ENCODE peak calls at places on chromosomes 4 and X, in nine cellular contexts. One of them, this sample, is unnamed.

GRCh38 chrX:18676050-18676449 is 4.1 kb upstream of the RS1 start:
- DNase-seq in AG10803: no peak
- DNase-seq in activated naive CD4-positive, alpha-beta T cell: no peak
- DNase-seq in A549: no peak
- DNase-seq in MV-4-11: no peak
- DNase-seq in head of caudate nucleus: no peak
- DNase-seq in hepatocyte: no peak
- DNase-seq in mucosa of descending colon: no peak
- DNase-seq in stromal cell of bone marrow: no peak
- DNase-seq in this sample: no peak

GRCh38 chr4:2818351-2818939 is 25.2 kb upstream of the ADD1 start:
- DNase-seq in stromal cell of bone marrow: no peak
- DNase-seq in mucosa of descending colon: peak; percentile 59
- DNase-seq in head of caudate nucleus: no peak
- DNase-seq in MV-4-11: no peak
- DNase-seq in A549: no peak
- DNase-seq in AG10803: no peak
- DNase-seq in hepatocyte: peak; percentile 42
- DNase-seq in activated naive CD4-positive, alpha-beta T cell: no peak
- DNase-seq in this sample: no peak

GRCh38 chr4:101205878-101206277 is 141.4 kb downstream of the PPP3CA start:
- DNase-seq in hepatocyte: no peak
- DNase-seq in activated naive CD4-positive, alpha-beta T cell: no peak
- DNase-seq in AG10803: peak; percentile 38
- DNase-seq in MV-4-11: peak; percentile 88
- DNase-seq in head of caudate nucleus: no peak
- DNase-seq in A549: no peak
- DNase-seq in mucosa of descending colon: no peak
- DNase-seq in stromal cell of bone marrow: peak; percentile 50
- DNase-seq in this sample: no peak

GRCh38 chr4:10722957-10723356 is 38.4 kb upstream of the CLNK start:
- DNase-seq in A549: no peak
- DNase-seq in activated naive CD4-positive, alpha-beta T cell: no peak
- DNase-seq in mucosa of descending colon: no peak
- DNase-seq in hepatocyte: no peak
- DNase-seq in stromal cell of bone marrow: no peak
- DNase-seq in head of caudate nucleus: no peak
- DNase-seq in AG10803: no peak
- DNase-seq in MV-4-11: no peak
- DNase-seq in this sample: no peak

GRCh38 chr4:6071191-6071958 is 53.1 kb upstream of the C4orf50 start:
- DNase-seq in activated naive CD4-positive, alpha-beta T cell: no peak
- DNase-seq in A549: no peak
- DNase-seq in MV-4-11: no peak
- DNase-seq in hepatocyte: no peak
- DNase-seq in mucosa of descending colon: no peak
- DNase-seq in stromal cell of bone marrow: no peak
- DNase-seq in head of caudate nucleus: no peak
- DNase-seq in AG10803: no peak
- DNase-seq in this sample: no peak

GRCh38 chr4:159639924-159640323 is 537.0 kb downstream of the RAPGEF2 start:
- DNase-seq in AG10803: no peak
- DNase-seq in hepatocyte: no peak
- DNase-seq in A549: no peak
- DNase-seq in head of caudate nucleus: no peak
- DNase-seq in MV-4-11: no peak
- DNase-seq in stromal cell of bone marrow: no peak
- DNase-seq in mucosa of descending colon: no peak
- DNase-seq in activated naive CD4-positive, alpha-beta T cell: no peak
- DNase-seq in this sample: no peak

GRCh38 chr4:6916587-6917444 is 7.2 kb downstream of the TBC1D14 start:
- DNase-seq in AG10803: peak; percentile 31
- DNase-seq in A549: no peak
- DNase-seq in stromal cell of bone marrow: no peak
- DNase-seq in MV-4-11: no peak
- DNase-seq in head of caudate nucleus: no peak
- DNase-seq in activated naive CD4-positive, alpha-beta T cell: no peak
- DNase-seq in hepatocyte: peak; percentile 79
- DNase-seq in mucosa of descending colon: peak; percentile 77
- DNase-seq in this sample: no peak

GRCh38 chr4:107913283-107913899 is 18.0 kb upstream of the CYP2U1 start:
- DNase-seq in stromal cell of bone marrow: peak; percentile 55
- DNase-seq in MV-4-11: peak; percentile 54
- DNase-seq in A549: peak; percentile 12
- DNase-seq in mucosa of descending colon: no peak
- DNase-seq in activated naive CD4-positive, alpha-beta T cell: no peak
- DNase-seq in head of caudate nucleus: no peak
- DNase-seq in hepatocyte: peak; percentile 84
- DNase-seq in AG10803: peak; percentile 75
- DNase-seq in this sample: no peak

GRCh38 chr4:37455301-37456062 is 210.9 kb downstream of the NWD2 start:
- DNase-seq in activated naive CD4-positive, alpha-beta T cell: no peak
- DNase-seq in stromal cell of bone marrow: no peak
- DNase-seq in MV-4-11: no peak
- DNase-seq in head of caudate nucleus: no peak
- DNase-seq in mucosa of descending colon: peak; percentile 54
- DNase-seq in A549: no peak
- DNase-seq in hepatocyte: no peak
- DNase-seq in AG10803: no peak
- DNase-seq in this sample: no peak

GRCh38 chr4:36260714-36261113 is 16.4 kb upstream of the ARAP2 start:
- DNase-seq in stromal cell of bone marrow: no peak
- DNase-seq in mucosa of descending colon: no peak
- DNase-seq in A549: no peak
- DNase-seq in MV-4-11: no peak
- DNase-seq in hepatocyte: no peak
- DNase-seq in head of caudate nucleus: no peak
- DNase-seq in activated naive CD4-positive, alpha-beta T cell: no peak
- DNase-seq in AG10803: no peak
- DNase-seq in this sample: no peak

This sample was measured in GOT3.